ENCODE peak calls at places on chromosome 9, in four cellular contexts. U is HL-60, A is GM12878, V is K562. B is an unnamed sample.

GRCh38 chr9:27528278-27528885 is 1.2 kb downstream of the MOB3B start:
- DNase-seq in V (peak; percentile 41), A (no peak), U (no peak), B (peak; percentile 53)

GRCh38 chr9:123058834-123059233 is 25.4 kb downstream of the GPR21 start:
- DNase-seq in A (no peak), V (no peak), U (no peak), B (no peak)

GRCh38 chr9:110157812-110158629 is 49.9 kb downstream of the C9orf152 start:
- DNase-seq in U (no peak), V (no peak), A (no peak), B (no peak)

GRCh38 chr9:137550958-137551655 is 572 bp upstream of the MRPL41 start:
- DNase-seq in U (no peak), A (no peak), V (peak; percentile 91), B (peak; percentile 79)

GRCh38 chr9:5113523-5113922 is 71.9 kb downstream of the INSL6 start:
- DNase-seq in V (no peak), U (no peak), A (no peak), B (no peak)

GRCh38 chr9:101453776-101454570 is 18.4 kb upstream of the ALDOB start:
- DNase-seq in U (no peak), V (no peak), A (no peak), B (no peak)

GRCh38 chr9:12722131-12722530 is 28.9 kb downstream of the TYRP1 start:
- DNase-seq in U (no peak), A (no peak), V (no peak), B (no peak)

GRCh38 chr9:73125651-73126050 is 26.0 kb upstream of the ANXA1 start:
- DNase-seq in A (no peak), V (no peak), U (no peak), B (no peak)

GRCh38 chr9:129131300-129132145 is 20.3 kb downstream of the PTPA start:
- DNase-seq in V (peak; percentile 85), U (peak; percentile 78), A (no peak), B (peak; percentile 92)

GRCh38 chr9:134551657-134552348 is 89.8 kb upstream of the COL5A1 start:
- DNase-seq in U (peak; percentile 48), V (no peak), A (no peak), B (no peak)

GRCh38 chr9:134375011-134375390 is 48.7 kb downstream of the RXRA start:
- DNase-seq in A (no peak), U (no peak), V (no peak), B (no peak)

GRCh38 chr9:38250279-38251035 is 142.0 kb upstream of the ALDH1B1 start:
- DNase-seq in U (no peak), A (no peak), V (no peak), B (no peak)

DNA sequence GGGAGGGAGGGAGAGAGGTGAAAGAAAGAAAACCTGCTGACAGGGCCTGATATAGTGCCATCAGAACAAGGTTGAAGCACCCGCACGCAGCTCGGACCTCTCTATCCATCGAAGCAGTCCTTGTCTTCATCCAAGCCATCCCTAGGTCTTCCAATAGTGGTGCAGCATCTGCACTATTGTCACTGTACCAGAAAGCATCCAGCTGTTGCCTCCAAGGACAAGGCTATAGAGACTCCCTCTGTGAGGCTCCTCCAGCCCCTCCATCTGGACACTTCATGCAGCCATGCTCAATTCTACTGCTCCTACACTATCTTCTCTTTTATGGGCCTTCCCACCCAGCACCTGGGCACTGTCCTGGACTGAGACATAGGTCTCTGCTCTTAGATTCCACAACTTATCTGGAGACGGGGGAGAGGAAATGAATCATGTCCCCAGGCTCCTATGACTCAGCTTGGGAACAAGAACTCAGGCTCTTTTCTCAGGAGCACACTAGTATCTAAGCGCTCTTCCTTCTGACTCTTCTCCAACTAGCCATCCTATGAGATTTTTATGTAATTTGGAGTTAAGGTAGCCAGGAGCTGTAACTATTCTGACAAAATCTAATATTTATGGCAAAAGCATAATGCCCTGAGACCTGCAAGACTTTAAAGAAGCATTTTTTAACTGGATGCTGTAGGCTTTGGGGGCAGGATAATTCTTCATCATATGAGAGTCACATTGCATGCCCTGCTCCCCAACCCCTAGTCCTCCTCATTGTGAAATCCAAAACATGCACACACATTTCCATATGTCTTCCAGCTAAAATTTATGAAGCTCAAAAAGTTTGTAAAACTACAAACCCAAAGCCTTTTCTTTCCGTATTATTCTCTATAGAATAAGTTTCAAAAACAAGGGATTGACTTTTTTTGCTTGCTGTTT is 446.8 kb downstream of the CCDC171 start:
- DNase-seq in V (no peak), U (no peak), A (no peak), B (no peak)
- TF ChIP-seq SPI1 in V (no peak), U (no peak), A (no peak), B (no peak)

GRCh38 chr9:114389612-114390368 is 2.0 kb upstream of the AKNA start:
- DNase-seq in A (no peak), V (no peak), U (no peak), B (no peak)
- TF ChIP-seq POLR2AphosphoS5 in A (no peak), V (no peak), U (no peak), B (no peak)

GRCh38 chr9:120694559-120694958 is 19.7 kb downstream of the MEGF9 start:
- DNase-seq in U (no peak), A (no peak), V (no peak), B (no peak)
- TF ChIP-seq SPI1 in U (no peak), A (no peak), V (no peak), B (no peak)

DNA sequence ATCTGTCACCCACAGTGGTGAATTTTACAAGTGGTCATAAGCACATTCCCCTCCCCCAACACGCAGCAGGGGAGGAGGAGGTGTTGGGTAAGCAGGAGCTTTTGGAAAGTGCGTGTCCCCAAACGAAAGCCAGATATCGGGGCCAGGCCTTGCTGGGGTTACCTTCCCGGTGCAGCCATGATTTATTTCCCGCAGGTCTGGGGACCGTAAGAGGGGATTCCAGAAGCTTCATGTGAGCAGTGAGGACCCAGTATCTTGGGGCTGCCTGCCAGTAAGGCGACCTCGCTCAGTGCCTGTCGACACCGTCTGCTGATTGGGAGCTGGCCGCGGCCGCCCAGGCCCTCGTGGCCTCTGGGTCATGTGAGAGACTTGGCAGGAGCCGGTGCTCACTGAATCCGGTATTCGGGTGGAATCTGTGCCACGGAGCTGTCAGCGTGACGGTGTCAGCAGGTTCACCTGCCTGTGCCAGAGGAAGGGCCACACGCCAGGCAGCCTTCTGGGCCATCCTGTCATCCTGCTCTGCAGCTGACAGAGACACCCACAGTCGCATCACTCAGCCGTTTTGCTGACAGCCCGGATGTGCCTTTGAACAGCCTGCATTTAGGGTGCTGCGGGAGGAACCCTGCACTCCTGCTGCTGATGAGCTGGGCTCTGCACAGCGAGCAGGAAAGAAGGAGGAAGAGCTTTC is 37.3 kb downstream of the SEC61B start:
- DNase-seq in A (no peak), U (no peak), V (peak; percentile 21), B (no peak)
- TF ChIP-seq POLR2AphosphoS5 in A (no peak), U (no peak), V (no peak), B (peak; percentile 58)

DNA sequence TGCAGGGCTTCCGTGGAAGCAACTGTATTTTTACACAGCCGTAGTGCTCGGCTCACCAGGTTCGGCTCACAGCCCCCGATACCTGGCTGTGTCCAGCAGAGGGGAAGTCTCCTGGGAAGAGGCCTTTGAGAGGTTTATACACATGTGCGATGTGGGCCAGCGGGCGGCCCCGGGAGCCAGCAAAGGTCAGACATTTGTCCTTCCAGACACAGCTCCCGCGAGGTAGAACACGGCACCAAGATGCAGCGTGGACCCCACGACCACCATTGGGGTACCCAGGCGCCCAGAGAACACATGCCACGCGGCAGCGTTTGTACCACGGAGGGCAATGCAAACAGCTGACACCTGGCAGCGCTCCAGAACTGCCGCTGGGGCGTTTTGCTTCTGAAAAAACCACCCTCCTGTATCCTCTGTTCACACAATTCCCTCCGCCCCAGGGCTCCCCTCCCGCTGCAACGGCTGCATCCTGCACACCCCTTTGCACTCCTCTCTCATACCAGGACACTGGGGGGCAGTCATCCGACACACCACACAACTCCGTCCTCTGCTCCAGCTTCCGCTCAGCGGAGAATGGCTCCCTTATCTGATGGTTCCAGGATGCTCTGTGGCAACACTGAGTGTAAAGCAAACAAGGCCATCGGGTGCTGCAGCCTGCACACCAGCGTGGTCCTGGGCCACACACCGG is 235.3 kb downstream of the SYK start:
- DNase-seq in V (peak; percentile 67), A (no peak), U (peak; percentile 84), B (no peak)
- TF ChIP-seq SPI1 in V (peak; percentile 4), A (no peak), U (no peak), B (no peak)

DNA sequence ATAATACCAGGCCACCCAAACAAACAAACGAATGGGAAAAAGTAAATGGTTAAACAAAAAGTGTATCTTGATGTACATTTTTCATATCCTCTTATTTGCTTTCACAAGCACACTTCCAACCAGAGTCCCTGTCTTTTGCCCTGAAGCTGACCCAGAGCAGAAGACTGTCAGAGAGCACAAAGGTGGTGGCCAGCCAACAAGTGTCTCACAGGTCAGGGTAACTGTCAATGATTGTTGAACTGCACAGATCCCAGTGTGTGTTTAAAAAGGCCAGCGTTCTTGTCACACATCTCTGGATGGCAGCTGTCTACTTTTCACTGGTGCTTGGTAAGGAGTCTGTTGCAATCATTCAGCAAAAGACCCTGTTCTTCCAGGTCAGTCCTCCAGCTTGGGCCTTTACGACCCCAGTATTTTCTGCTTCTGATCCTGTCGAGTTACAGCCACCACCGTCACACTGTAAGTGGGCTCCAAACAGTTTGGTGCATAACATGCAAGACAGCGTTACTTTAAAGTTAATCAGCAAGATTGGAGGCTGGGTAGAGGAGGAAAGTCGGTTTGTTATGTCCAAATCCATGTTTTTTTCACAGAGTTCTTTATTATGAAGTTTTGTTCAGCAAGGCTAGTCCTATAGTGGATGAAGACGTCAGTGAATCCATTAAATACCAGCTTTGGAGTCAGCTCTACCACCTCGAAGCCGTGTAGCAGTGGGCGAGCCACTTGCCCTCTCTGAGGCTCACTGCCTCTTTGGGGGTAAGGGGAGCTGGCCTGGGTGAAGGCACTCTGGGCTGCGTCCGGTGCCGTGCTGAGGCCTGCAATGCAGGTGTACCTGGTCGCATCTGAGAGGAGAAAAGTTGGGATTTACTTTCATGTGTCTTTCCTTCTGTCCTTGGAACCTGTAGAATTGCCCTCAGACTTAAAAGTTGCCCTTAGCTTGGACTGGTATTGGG is 265.7 kb downstream of the AOPEP start:
- DNase-seq in U (no peak), V (no peak), A (no peak), B (no peak)
- TF ChIP-seq POLR2AphosphoS5 in U (no peak), V (no peak), A (no peak), B (no peak)